ENCODE peak calls at places on chromosomes 1 and 21, in six cellular contexts. One of them, this sample, is unnamed.
A peak's percentile ranks its signal among the peaks of the same experiment; 100 is the strongest.

GRCh38 chr1:3060601-3061551 is 8.1 kb upstream of the PRDM16 start:
- DNase-seq in GM12865: no peak
- DNase-seq in AG09319: no peak
- DNase-seq in AG04450: no peak
- DNase-seq in fibroblast of lung: no peak
- DNase-seq in GM10248: no peak
- DNase-seq in this sample: no peak

GRCh38 chr1:64268653-64269557 is 65.5 kb downstream of the UBE2U start:
- DNase-seq in GM12865: peak; percentile 79
- DNase-seq in AG09319: peak; percentile 72
- DNase-seq in AG04450: peak; percentile 65
- DNase-seq in fibroblast of lung: peak; percentile 93
- DNase-seq in GM10248: peak; percentile 62
- DNase-seq in this sample: peak; percentile 61

GRCh38 chr1:47682198-47682597 is 244.4 kb downstream of the FOXD2 start:
- DNase-seq in GM12865: no peak
- DNase-seq in AG09319: no peak
- DNase-seq in AG04450: no peak
- DNase-seq in fibroblast of lung: no peak
- DNase-seq in GM10248: no peak
- DNase-seq in this sample: no peak

GRCh38 chr1:207747627-207748492 is 4.0 kb upstream of the CD46 start:
- DNase-seq in GM12865: no peak
- DNase-seq in AG09319: no peak
- DNase-seq in AG04450: no peak
- DNase-seq in fibroblast of lung: no peak
- DNase-seq in GM10248: no peak
- DNase-seq in this sample: no peak

GRCh38 chr1:146032613-146033219 is 11.2 kb upstream of the HJV start:
- DNase-seq in GM12865: peak; percentile 67
- DNase-seq in AG09319: no peak
- DNase-seq in AG04450: no peak
- DNase-seq in fibroblast of lung: peak; percentile 58
- DNase-seq in GM10248: peak; percentile 45
- DNase-seq in this sample: peak; percentile 42

GRCh38 chr1:17011439-17012307 is at the start of gene ATP13A2:
- DNase-seq in GM12865: peak; percentile 91
- DNase-seq in AG09319: no peak
- DNase-seq in AG04450: no peak
- DNase-seq in fibroblast of lung: peak; percentile 47
- DNase-seq in GM10248: peak; percentile 93
- DNase-seq in this sample: peak; percentile 93

GRCh38 chr21:26405071-26405470 is 168.0 kb downstream of the CYYR1 start:
- DNase-seq in GM12865: no peak
- DNase-seq in AG09319: no peak
- DNase-seq in AG04450: no peak
- DNase-seq in fibroblast of lung: peak; percentile 13
- DNase-seq in GM10248: no peak
- DNase-seq in this sample: no peak

GRCh38 chr1:156091610-156092009 is 9.3 kb upstream of the MEX3A start:
- DNase-seq in GM12865: no peak
- DNase-seq in AG09319: no peak
- DNase-seq in AG04450: no peak
- DNase-seq in fibroblast of lung: no peak
- DNase-seq in GM10248: no peak
- DNase-seq in this sample: no peak

GRCh38 chr1:191125950-191126349 is 648.3 kb upstream of the BRINP3 start:
- DNase-seq in GM12865: no peak
- DNase-seq in AG09319: no peak
- DNase-seq in AG04450: no peak
- DNase-seq in fibroblast of lung: no peak
- DNase-seq in GM10248: no peak
- DNase-seq in this sample: no peak

GRCh38 chr1:65958561-65959350 is 166.1 kb downstream of the PDE4B start:
- DNase-seq in GM12865: peak; percentile 53
- DNase-seq in AG09319: peak; percentile 11
- DNase-seq in AG04450: peak; percentile 21
- DNase-seq in fibroblast of lung: peak; percentile 72
- DNase-seq in GM10248: peak; percentile 33
- DNase-seq in this sample: peak; percentile 33

GRCh38 chr1:245810789-245811337 is 656.1 kb downstream of the KIF26B start:
- DNase-seq in GM12865: peak; percentile 11
- DNase-seq in AG09319: no peak
- DNase-seq in AG04450: no peak
- DNase-seq in fibroblast of lung: no peak
- DNase-seq in GM10248: no peak
- DNase-seq in this sample: no peak

GRCh38 chr1:152926091-152926490 is 17.7 kb downstream of the IVL start:
- DNase-seq in GM12865: peak; percentile 67
- DNase-seq in AG09319: peak; percentile 22
- DNase-seq in AG04450: no peak
- DNase-seq in fibroblast of lung: peak; percentile 22
- DNase-seq in GM10248: peak; percentile 52
- DNase-seq in this sample: peak; percentile 45

GRCh38 chr1:237901284-237901870 is 10.7 kb upstream of the ZP4 start:
- DNase-seq in GM12865: peak; percentile 2
- DNase-seq in AG09319: no peak
- DNase-seq in AG04450: no peak
- DNase-seq in fibroblast of lung: no peak
- DNase-seq in GM10248: peak; percentile 16
- DNase-seq in this sample: peak; percentile 22

GRCh38 chr1:182249201-182249676 is 142.4 kb downstream of the GLUL start:
- DNase-seq in GM12865: peak; percentile 81
- DNase-seq in AG09319: no peak
- DNase-seq in AG04450: no peak
- DNase-seq in fibroblast of lung: no peak
- DNase-seq in GM10248: peak; percentile 47
- DNase-seq in this sample: peak; percentile 48

GRCh38 chr1:247407180-247407616 is 8.8 kb upstream of the NLRP3 start:
- DNase-seq in GM12865: peak; percentile 93
- DNase-seq in AG09319: no peak
- DNase-seq in AG04450: no peak
- DNase-seq in fibroblast of lung: no peak
- DNase-seq in GM10248: peak; percentile 68
- DNase-seq in this sample: peak; percentile 74

GRCh38 chr1:33392639-33393038 is 38.3 kb downstream of the PHC2 start:
- DNase-seq in GM12865: no peak
- DNase-seq in AG09319: no peak
- DNase-seq in AG04450: no peak
- DNase-seq in fibroblast of lung: peak; percentile 79
- DNase-seq in GM10248: no peak
- DNase-seq in this sample: no peak

DNA sequence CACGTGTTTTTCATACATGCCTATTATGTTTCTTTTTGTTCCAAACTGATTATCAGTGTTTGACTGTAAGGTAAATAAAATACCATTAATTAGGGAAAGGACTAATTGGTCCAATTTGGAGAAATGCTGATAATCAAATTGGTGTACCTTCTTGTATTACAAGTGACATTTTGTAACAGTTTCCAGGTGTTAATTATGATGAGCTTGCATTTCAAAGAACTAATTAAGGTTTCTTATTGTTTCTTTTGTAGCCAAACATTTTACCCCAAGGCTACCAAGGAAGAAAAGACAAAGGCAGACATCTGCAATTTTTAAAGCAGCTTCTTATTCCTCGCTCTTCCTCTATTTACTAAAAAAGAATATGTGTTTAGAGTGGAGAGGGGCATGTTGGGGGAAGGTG is 88.7 kb upstream of the GRIK1 start:
- DNase-seq in GM12865: no peak
- DNase-seq in AG09319: no peak
- DNase-seq in AG04450: no peak
- DNase-seq in fibroblast of lung: no peak
- DNase-seq in GM10248: no peak
- DNase-seq in this sample: no peak
- TF ChIP-seq CTCF in GM12865: no peak
- TF ChIP-seq CTCF in AG09319: no peak
- TF ChIP-seq CTCF in AG04450: no peak
- TF ChIP-seq CTCF in fibroblast of lung: no peak
- TF ChIP-seq CTCF in GM10248: no peak
- TF ChIP-seq CTCF in this sample: no peak

GRCh38 chr1:44236873-44237272 is 23.6 kb downstream of the DMAP1 start:
- DNase-seq in GM12865: no peak
- DNase-seq in AG09319: no peak
- DNase-seq in AG04450: no peak
- DNase-seq in fibroblast of lung: no peak
- DNase-seq in GM10248: no peak
- DNase-seq in this sample: no peak
- TF ChIP-seq CTCF in GM12865: no peak
- TF ChIP-seq CTCF in AG09319: no peak
- TF ChIP-seq CTCF in AG04450: no peak
- TF ChIP-seq CTCF in fibroblast of lung: no peak
- TF ChIP-seq CTCF in GM10248: no peak
- TF ChIP-seq CTCF in this sample: no peak

GRCh38 chr1:50335914-50336313 is 87.3 kb downstream of the DMRTA2 start:
- DNase-seq in GM12865: no peak
- DNase-seq in AG09319: no peak
- DNase-seq in AG04450: no peak
- DNase-seq in fibroblast of lung: no peak
- DNase-seq in GM10248: no peak
- DNase-seq in this sample: no peak

GRCh38 chr1:50329332-50329932 is 93.8 kb downstream of the DMRTA2 start:
- DNase-seq in GM12865: no peak
- DNase-seq in AG09319: no peak
- DNase-seq in AG04450: no peak
- DNase-seq in fibroblast of lung: no peak
- DNase-seq in GM10248: no peak
- DNase-seq in this sample: no peak

GRCh38 chr1:50335036-50335435 is 88.2 kb downstream of the DMRTA2 start:
- DNase-seq in GM12865: no peak
- DNase-seq in AG09319: no peak
- DNase-seq in AG04450: no peak
- DNase-seq in fibroblast of lung: no peak
- DNase-seq in GM10248: no peak
- DNase-seq in this sample: no peak

GRCh38 chr1:50333595-50333974 is 89.7 kb downstream of the DMRTA2 start:
- DNase-seq in GM12865: peak; percentile 71
- DNase-seq in AG09319: no peak
- DNase-seq in AG04450: no peak
- DNase-seq in fibroblast of lung: peak; percentile 17
- DNase-seq in GM10248: peak; percentile 87
- DNase-seq in this sample: peak; percentile 89

GRCh38 chr1:50332941-50333594 is 90.2 kb downstream of the DMRTA2 start:
- DNase-seq in GM12865: peak; percentile 65
- DNase-seq in AG09319: no peak
- DNase-seq in AG04450: no peak
- DNase-seq in fibroblast of lung: peak; percentile 33
- DNase-seq in GM10248: peak; percentile 82
- DNase-seq in this sample: peak; percentile 87
- TF ChIP-seq CTCF in GM12865: peak; percentile 91
- TF ChIP-seq CTCF in AG09319: peak; percentile 42
- TF ChIP-seq CTCF in AG04450: peak; percentile 57
- TF ChIP-seq CTCF in fibroblast of lung: peak; percentile 58
- TF ChIP-seq CTCF in GM10248: peak; percentile 91
- TF ChIP-seq CTCF in this sample: peak; percentile 93

GRCh38 chr21:36615274-36615964 is 83.5 kb upstream of the SIM2 start:
- DNase-seq in GM12865: no peak
- DNase-seq in AG09319: no peak
- DNase-seq in AG04450: no peak
- DNase-seq in fibroblast of lung: no peak
- DNase-seq in GM10248: no peak
- DNase-seq in this sample: no peak
- TF ChIP-seq CTCF in GM12865: peak; percentile 24
- TF ChIP-seq CTCF in AG09319: no peak
- TF ChIP-seq CTCF in AG04450: no peak
- TF ChIP-seq CTCF in fibroblast of lung: no peak
- TF ChIP-seq CTCF in GM10248: peak; percentile 10
- TF ChIP-seq CTCF in this sample: no peak

DNA sequence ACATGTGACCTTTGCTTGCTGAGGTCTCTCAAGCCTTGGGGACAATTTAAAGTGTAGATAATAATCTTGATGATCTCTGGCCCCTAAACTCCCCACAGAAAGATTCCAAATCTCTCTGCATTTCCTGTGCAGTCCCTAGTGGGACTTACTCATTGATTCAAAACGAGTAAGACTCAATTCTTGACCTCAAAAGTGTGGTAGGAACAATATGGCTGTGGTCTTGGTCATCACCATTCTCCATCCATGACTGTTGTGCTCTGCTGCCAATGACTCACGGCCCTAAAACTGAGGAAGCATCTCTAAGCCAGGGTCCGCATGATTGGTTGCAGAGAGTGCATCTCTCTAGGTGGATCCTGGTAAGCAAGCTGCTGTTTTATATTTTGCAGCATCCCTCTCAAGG is 268.0 kb downstream of the PTGER3 start:
- DNase-seq in GM12865: peak; percentile 5
- DNase-seq in AG09319: no peak
- DNase-seq in AG04450: no peak
- DNase-seq in fibroblast of lung: no peak
- DNase-seq in GM10248: no peak
- DNase-seq in this sample: no peak
- TF ChIP-seq CTCF in GM12865: no peak
- TF ChIP-seq CTCF in AG09319: no peak
- TF ChIP-seq CTCF in AG04450: no peak
- TF ChIP-seq CTCF in fibroblast of lung: no peak
- TF ChIP-seq CTCF in GM10248: no peak
- TF ChIP-seq CTCF in this sample: no peak

GRCh38 chr1:25809929-25810328 is 9.8 kb upstream of the MTFR1L start:
- DNase-seq in GM12865: no peak
- DNase-seq in AG09319: no peak
- DNase-seq in AG04450: no peak
- DNase-seq in fibroblast of lung: no peak
- DNase-seq in GM10248: no peak
- DNase-seq in this sample: peak; percentile 37
- TF ChIP-seq CTCF in GM12865: no peak
- TF ChIP-seq CTCF in AG09319: no peak
- TF ChIP-seq CTCF in AG04450: no peak
- TF ChIP-seq CTCF in fibroblast of lung: no peak
- TF ChIP-seq CTCF in GM10248: no peak
- TF ChIP-seq CTCF in this sample: peak; percentile 3